ENCODE peak calls at places on chromosomes 3 and 15, in nine cellular contexts. K is adrenal gland, N is suprapubic skin, R is Peyer's patch, W is uterus, I is transverse colon, A is spleen, F is cardiac muscle cell, Y is PC-9. C is an unnamed sample.

GRCh38 chr3:14333215-14333614 is 69.2 kb upstream of the SLC6A6 start:
- DNase-seq in Y (no peak), A (no peak), W (no peak), R (no peak), F (no peak), I (no peak), N (no peak), K (no peak), C (no peak)

GRCh38 chr3:94303266-94303665 is 240.4 kb downstream of the NSUN3 start:
- DNase-seq in N (no peak), I (no peak), F (no peak), Y (no peak), R (no peak), K (no peak), A (no peak), W (no peak), C (no peak)

GRCh38 chr15:67311751-67312150 is 57.2 kb downstream of the IQCH start:
- DNase-seq in R (no peak), N (no peak), F (no peak), W (no peak), A (no peak), I (no peak), K (no peak), Y (no peak), C (no peak)

GRCh38 chr15:42679285-42680141 is 57.4 kb downstream of the CDAN1 start:
- DNase-seq in A (no peak), I (no peak), K (no peak), R (no peak), W (no peak), N (no peak), Y (no peak), F (no peak), C (no peak)

GRCh38 chr3:179969525-179969924 is 67.2 kb downstream of the PEX5L start:
- DNase-seq in N (no peak), K (no peak), W (no peak), R (no peak), I (no peak), Y (peak), F (no peak), A (no peak), C (no peak)

GRCh38 chr3:111936191-111936841 is 42.5 kb upstream of the ABHD10 start:
- DNase-seq in W (no peak), I (no peak), A (no peak), F (no peak), K (no peak), N (no peak), Y (peak), R (no peak), C (no peak)

GRCh38 chr3:194450341-194450740 is 36.5 kb downstream of the ATP13A3 start:
- DNase-seq in K (no peak), F (no peak), R (no peak), A (no peak), W (no peak), N (no peak), Y (no peak), I (no peak), C (no peak)

GRCh38 chr3:31534036-31534435 is 1.3 kb downstream of the STT3B start:
- DNase-seq in F (peak), K (no peak), A (no peak), Y (no peak), N (no peak), R (no peak), I (no peak), W (no peak), C (no peak)

GRCh38 chr3:113287818-113288648 is 76.7 kb downstream of the BOC start:
- DNase-seq in F (peak), Y (no peak), K (peak), A (no peak), R (peak), I (peak), W (peak), N (no peak), C (no peak)

GRCh38 chr3:187709155-187709554 is 6.8 kb upstream of the RTP2 start:
- DNase-seq in A (no peak), R (no peak), W (no peak), I (no peak), K (no peak), N (no peak), F (peak), Y (no peak), C (no peak)

GRCh38 chr3:175059788-175060187 is 200.7 kb downstream of the NAALADL2 start:
- DNase-seq in I (no peak), A (no peak), R (no peak), Y (no peak), K (no peak), W (no peak), N (no peak), F (no peak), C (no peak)

GRCh38 chr3:150370982-150371381 is 37.1 kb upstream of the TSC22D2 start:
- DNase-seq in K (no peak), N (no peak), W (no peak), A (no peak), Y (no peak), R (no peak), I (no peak), F (no peak), C (no peak)

GRCh38 chr15:63135804-63136203 is 14.1 kb downstream of the LACTB start:
- DNase-seq in I (no peak), K (peak), W (no peak), A (no peak), R (no peak), F (no peak), Y (peak), N (no peak), C (no peak)

GRCh38 chr15:58361291-58361759 is 70.5 kb upstream of the LIPC start:
- DNase-seq in Y (peak), W (no peak), K (no peak), A (no peak), R (no peak), N (no peak), I (no peak), F (no peak), C (no peak)

GRCh38 chr3:120472121-120472844 is 21.5 kb upstream of the FSTL1 start:
- DNase-seq in K (no peak), R (no peak), N (no peak), W (no peak), F (no peak), A (no peak), Y (no peak), I (no peak), C (peak)

GRCh38 chr3:126749931-126750759 is 46.1 kb downstream of the CHCHD6 start:
- DNase-seq in F (no peak), Y (no peak), A (no peak), K (no peak), R (no peak), N (peak), I (no peak), W (no peak), C (peak)

GRCh38 chr15:68187559-68187958 is 17.6 kb downstream of the CALML4 start:
- DNase-seq in R (no peak), K (peak), W (peak), Y (no peak), N (no peak), I (peak), F (no peak), A (no peak), C (no peak)

GRCh38 chr3:193594946-193595689 is 2.1 kb downstream of the OPA1 start:
- DNase-seq in W (no peak), A (no peak), I (no peak), N (no peak), F (no peak), Y (peak), R (no peak), K (no peak), C (no peak)

GRCh38 chr3:16137977-16138376 is 36.5 kb upstream of the GALNT15 start:
- DNase-seq in F (no peak), R (no peak), K (no peak), W (no peak), N (no peak), I (no peak), A (no peak), Y (no peak), C (no peak)

GRCh38 chr3:159941043-159941994 is 47.3 kb upstream of the IL12A start:
- DNase-seq in F (no peak), Y (peak), W (no peak), A (no peak), K (no peak), N (no peak), I (no peak), R (no peak), C (no peak)

GRCh38 chr3:60839242-60839641 is 412.0 kb downstream of the FHIT start:
- DNase-seq in Y (no peak), W (no peak), K (no peak), I (no peak), F (peak), N (no peak), R (no peak), A (no peak), C (no peak)

GRCh38 chr15:55387027-55387426 is 21.1 kb downstream of the CCPG1 start:
- DNase-seq in Y (no peak), R (no peak), A (no peak), I (no peak), K (no peak), N (no peak), F (no peak), W (no peak), C (no peak)
- H3K27ac ChIP-seq in Y (no peak), R (no peak), A (no peak), I (no peak), K (no peak), N (no peak), F (no peak), W (no peak), C (no peak)

GRCh38 chr3:127822836-127823589 is 698 bp upstream of the MGLL start:
- DNase-seq in Y (no peak), K (peak), W (peak), F (peak), N (no peak), R (peak), A (peak), I (peak), C (peak)

GRCh38 chr3:127822166-127822835 is at the start of gene MGLL:
- DNase-seq in N (no peak), A (peak), K (no peak), Y (peak), I (peak), F (peak), R (peak), W (peak), C (no peak)

GRCh38 chr3:127819656-127820055 is 2.7 kb downstream of the MGLL start:
- DNase-seq in W (no peak), F (no peak), R (no peak), A (no peak), K (no peak), Y (no peak), I (no peak), N (no peak), C (no peak)

GRCh38 chr3:127820221-127820870 is 2.0 kb downstream of the MGLL start:
- DNase-seq in N (no peak), F (no peak), R (no peak), Y (peak), K (no peak), A (no peak), W (no peak), I (peak), C (no peak)

DNA sequence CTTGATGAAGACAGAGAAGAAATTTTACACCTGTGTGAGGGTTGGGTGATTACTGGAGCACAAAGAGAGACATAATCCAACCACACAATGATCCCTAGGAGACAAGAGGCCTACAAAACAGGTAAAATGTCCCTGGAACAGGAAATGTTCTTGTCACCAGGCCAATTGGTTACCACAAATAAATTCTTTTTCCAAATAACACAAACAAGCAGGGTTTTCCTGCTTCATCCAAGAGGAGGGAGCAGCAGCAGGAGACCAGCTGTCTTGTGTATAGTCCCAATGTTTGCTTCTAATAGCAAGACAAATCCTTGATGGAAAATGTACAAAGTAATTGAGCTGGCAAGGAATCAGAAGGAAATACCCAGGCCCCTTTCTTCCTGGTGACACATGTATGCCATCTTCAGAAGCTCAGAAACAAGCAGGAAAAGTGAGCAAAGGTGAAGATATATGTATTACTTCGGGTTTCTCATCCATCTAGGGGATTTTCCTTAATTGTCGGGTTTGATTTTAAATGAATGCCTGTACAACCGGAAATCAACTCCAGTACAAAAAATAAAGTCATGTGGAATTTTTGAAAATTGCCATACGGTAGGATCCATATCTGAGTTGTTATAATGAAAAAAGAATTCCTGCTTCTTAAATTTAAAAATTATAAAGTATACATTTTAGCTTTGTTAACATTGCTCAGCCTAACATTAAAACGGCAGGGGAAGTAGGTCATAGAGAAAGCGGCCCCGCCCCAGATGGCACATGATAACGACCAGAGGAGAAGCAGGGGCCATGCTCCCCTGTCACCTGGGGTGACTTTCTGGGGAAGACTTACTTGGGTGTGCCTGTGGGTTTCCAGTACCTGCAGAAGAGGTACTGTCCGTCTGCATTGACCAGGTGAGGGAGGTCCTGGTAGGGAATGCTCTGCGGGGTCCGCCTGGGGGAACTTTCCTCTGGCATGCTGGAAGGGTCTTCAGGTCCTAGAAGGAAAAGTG is 1.2 kb downstream of the MGLL start:
- DNase-seq in F (no peak), N (no peak), Y (peak), K (no peak), R (peak), A (peak), I (peak), W (no peak), C (no peak)
- H3K4me3 ChIP-seq in F (no peak), N (peak), Y (peak), K (peak), R (no peak), A (peak), I (no peak), W (no peak), C (peak)

GRCh38 chr15:49212897-49213296 is 42.9 kb downstream of the GALK2 start:
- DNase-seq in R (no peak), W (no peak), K (no peak), I (no peak), A (no peak), Y (no peak), N (no peak), F (no peak), C (no peak)

DNA sequence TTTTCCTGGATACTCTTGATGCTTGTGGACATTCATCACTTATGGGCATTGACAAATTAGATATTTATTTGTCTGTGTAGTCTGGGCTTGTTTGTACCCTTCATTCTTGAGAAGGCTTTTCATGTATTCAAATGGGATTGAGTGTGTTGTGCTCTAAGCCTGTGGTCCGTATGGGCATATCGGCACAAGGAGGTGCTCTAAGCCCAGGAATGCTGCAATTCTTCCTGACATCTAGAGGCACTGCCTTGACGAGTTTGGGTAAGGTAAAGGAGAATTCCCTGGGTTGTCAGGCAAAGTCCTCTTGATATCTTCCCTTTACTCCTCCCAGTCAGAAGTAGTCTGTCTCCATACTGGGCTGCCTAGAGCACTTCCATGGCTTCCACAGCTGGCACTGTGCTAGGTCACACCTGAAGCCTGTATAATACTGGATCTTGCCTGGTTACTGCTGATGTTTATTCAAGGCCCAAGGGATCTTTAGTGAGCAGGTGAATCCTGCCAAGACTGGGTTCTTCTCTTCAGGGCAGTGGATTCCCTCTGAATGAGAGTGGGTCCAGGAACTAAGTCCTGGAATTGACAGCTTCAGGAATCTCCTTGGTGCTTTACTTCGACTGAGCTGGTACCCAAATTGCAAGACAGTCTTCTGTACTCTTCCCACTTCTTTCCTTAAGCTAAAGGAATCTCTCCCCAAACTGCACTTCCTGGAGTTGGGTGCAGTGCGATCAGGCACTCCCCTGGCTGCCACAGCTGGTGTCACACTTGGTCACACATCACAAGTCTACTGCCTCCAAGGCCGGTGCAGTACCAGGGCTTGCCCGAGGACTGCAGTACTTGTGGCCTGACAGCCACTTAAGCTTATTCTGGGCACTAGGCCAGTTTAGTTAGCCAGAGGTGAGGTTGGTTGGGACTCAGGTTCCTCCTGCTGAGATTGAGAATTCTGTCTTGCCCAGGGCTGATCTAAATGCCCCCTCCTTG is 46.0 kb downstream of the GALK2 start:
- DNase-seq in F (peak), K (peak), N (no peak), A (no peak), Y (no peak), R (no peak), I (peak), W (no peak), C (no peak)
- TF ChIP-seq CTCF in F (no peak), K (no peak), N (peak), A (peak), Y (no peak), R (peak), I (no peak), W (no peak), C (no peak)

DNA sequence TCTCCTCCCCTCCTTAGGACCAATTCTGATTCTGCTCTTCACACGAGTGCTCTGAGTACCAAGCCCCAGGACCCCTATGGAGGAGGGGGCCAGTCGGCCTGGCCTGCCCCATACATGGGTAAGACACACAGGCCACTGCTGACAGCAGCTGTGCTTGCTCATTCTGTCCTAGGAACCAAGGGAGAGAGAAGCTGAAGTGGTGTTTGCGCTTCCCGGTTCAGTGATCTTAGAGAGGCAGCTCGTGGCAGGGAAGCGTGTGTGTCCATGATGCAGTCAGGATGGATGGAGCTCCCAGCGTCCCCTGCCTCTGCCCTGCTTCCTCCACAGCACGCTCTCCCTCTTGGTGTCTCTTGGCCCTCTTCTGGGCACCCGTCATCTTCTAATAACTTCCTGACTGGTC is 77.6 kb downstream of the CRTC3 start:
- DNase-seq in Y (no peak), N (no peak), K (no peak), I (no peak), A (no peak), R (no peak), F (no peak), W (no peak), C (no peak)
- H3K27ac ChIP-seq in Y (no peak), N (no peak), K (no peak), I (no peak), A (no peak), R (peak), F (no peak), W (peak), C (peak)

DNA sequence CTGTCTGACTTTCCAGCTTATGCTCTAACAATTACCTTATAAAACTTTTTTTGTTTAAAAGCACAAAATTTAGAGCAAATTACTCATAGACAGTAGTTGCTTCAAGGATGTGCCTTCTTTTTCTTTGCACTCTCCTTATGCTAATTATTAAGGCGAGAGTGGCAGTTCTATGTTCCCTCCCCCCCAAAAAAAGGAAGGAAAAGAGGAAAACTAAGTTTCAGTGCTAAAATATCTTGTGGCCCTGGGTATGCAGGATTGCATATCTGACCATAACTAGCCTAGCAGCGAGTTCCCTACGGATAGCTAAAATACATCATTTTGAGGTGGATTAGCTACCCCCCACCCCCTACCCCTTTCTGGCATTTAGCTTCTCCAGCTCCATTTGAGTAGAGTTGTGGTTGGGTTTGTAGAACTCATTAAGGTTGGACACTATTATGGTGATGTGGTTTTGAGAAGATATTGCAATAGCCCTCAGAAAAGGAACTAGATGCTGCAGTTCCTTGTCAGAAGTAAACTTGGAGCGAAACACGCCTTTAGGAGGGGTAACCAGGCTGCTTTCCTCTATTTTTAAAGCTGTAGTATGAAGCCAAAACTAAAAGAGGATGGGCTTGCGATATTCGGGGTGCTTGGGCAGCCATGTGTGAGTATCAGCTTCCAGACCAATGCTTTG is 174.6 kb downstream of the AKAP13 start:
- DNase-seq in F (no peak), Y (no peak), R (no peak), W (no peak), A (no peak), K (no peak), N (no peak), I (no peak), C (no peak)
- H3K4me3 ChIP-seq in F (no peak), Y (no peak), R (no peak), W (no peak), A (peak), K (no peak), N (no peak), I (no peak), C (no peak)

GRCh38 chr3:151576524-151576923 is 115.7 kb upstream of the IGSF10 start:
- DNase-seq in R (no peak), F (no peak), A (no peak), Y (no peak), I (no peak), N (no peak), K (no peak), W (no peak), C (no peak)
- TF ChIP-seq CTCF in R (no peak), F (no peak), A (no peak), Y (no peak), I (no peak), N (no peak), K (no peak), W (no peak), C (no peak)